ENCODE peak calls at places on chromosomes 4 and X, in nine cellular contexts. One of them, this sample, is unnamed.

GRCh38 chr4:26992657-26993361 is 132.2 kb downstream of the STIM2 start:
- DNase-seq in stimulated activated CD4-positive, alpha-beta T cell treated with anti-CD3 and anti-CD28 coated beads, TNF-alpha, amount 100 ng/mL, for 48 hours: no peak
- DNase-seq in Kasumi-1: peak
- DNase-seq in GM04504: no peak
- DNase-seq in amygdala: no peak
- DNase-seq in bronchial epithelial cell: peak
- DNase-seq in T-helper 2 cell: no peak
- DNase-seq in stomach: no peak
- DNase-seq in caudate nucleus: no peak
- DNase-seq in this sample: peak

GRCh38 chr4:48047421-48047844 is 30.9 kb downstream of the NIPAL1 start:
- DNase-seq in GM04504: no peak
- DNase-seq in T-helper 2 cell: no peak
- DNase-seq in Kasumi-1: peak
- DNase-seq in stimulated activated CD4-positive, alpha-beta T cell treated with anti-CD3 and anti-CD28 coated beads, TNF-alpha, amount 100 ng/mL, for 48 hours: peak
- DNase-seq in caudate nucleus: no peak
- DNase-seq in amygdala: no peak
- DNase-seq in bronchial epithelial cell: no peak
- DNase-seq in stomach: peak
- DNase-seq in this sample: no peak

GRCh38 chr4:177251237-177251636 is 58.4 kb upstream of the NEIL3 start:
- DNase-seq in Kasumi-1: no peak
- DNase-seq in GM04504: no peak
- DNase-seq in stimulated activated CD4-positive, alpha-beta T cell treated with anti-CD3 and anti-CD28 coated beads, TNF-alpha, amount 100 ng/mL, for 48 hours: no peak
- DNase-seq in bronchial epithelial cell: no peak
- DNase-seq in T-helper 2 cell: no peak
- DNase-seq in stomach: no peak
- DNase-seq in amygdala: no peak
- DNase-seq in caudate nucleus: no peak
- DNase-seq in this sample: no peak

GRCh38 chr4:140423106-140423505 is 4.3 kb downstream of the CLGN start:
- DNase-seq in stomach: no peak
- DNase-seq in stimulated activated CD4-positive, alpha-beta T cell treated with anti-CD3 and anti-CD28 coated beads, TNF-alpha, amount 100 ng/mL, for 48 hours: no peak
- DNase-seq in GM04504: no peak
- DNase-seq in Kasumi-1: no peak
- DNase-seq in bronchial epithelial cell: peak
- DNase-seq in amygdala: no peak
- DNase-seq in T-helper 2 cell: no peak
- DNase-seq in caudate nucleus: no peak
- DNase-seq in this sample: peak

GRCh38 chr4:11223261-11223660 is 205.4 kb downstream of the HS3ST1 start:
- DNase-seq in T-helper 2 cell: no peak
- DNase-seq in stimulated activated CD4-positive, alpha-beta T cell treated with anti-CD3 and anti-CD28 coated beads, TNF-alpha, amount 100 ng/mL, for 48 hours: no peak
- DNase-seq in Kasumi-1: no peak
- DNase-seq in caudate nucleus: no peak
- DNase-seq in GM04504: no peak
- DNase-seq in bronchial epithelial cell: no peak
- DNase-seq in amygdala: no peak
- DNase-seq in stomach: no peak
- DNase-seq in this sample: peak

GRCh38 chr4:38822748-38823303 is 18.2 kb upstream of the TLR1 start:
- DNase-seq in caudate nucleus: no peak
- DNase-seq in amygdala: no peak
- DNase-seq in stomach: no peak
- DNase-seq in Kasumi-1: no peak
- DNase-seq in T-helper 2 cell: no peak
- DNase-seq in GM04504: no peak
- DNase-seq in stimulated activated CD4-positive, alpha-beta T cell treated with anti-CD3 and anti-CD28 coated beads, TNF-alpha, amount 100 ng/mL, for 48 hours: no peak
- DNase-seq in bronchial epithelial cell: no peak
- DNase-seq in this sample: no peak

GRCh38 chrX:42459735-42460134 is 318.2 kb downstream of the PPP1R2C start:
- DNase-seq in stimulated activated CD4-positive, alpha-beta T cell treated with anti-CD3 and anti-CD28 coated beads, TNF-alpha, amount 100 ng/mL, for 48 hours: no peak
- DNase-seq in stomach: no peak
- DNase-seq in amygdala: no peak
- DNase-seq in GM04504: no peak
- DNase-seq in Kasumi-1: no peak
- DNase-seq in T-helper 2 cell: no peak
- DNase-seq in caudate nucleus: no peak
- DNase-seq in bronchial epithelial cell: no peak
- DNase-seq in this sample: no peak

GRCh38 chr4:144757969-144758368 is 112.0 kb downstream of the HHIP start:
- DNase-seq in caudate nucleus: no peak
- DNase-seq in stomach: no peak
- DNase-seq in amygdala: no peak
- DNase-seq in T-helper 2 cell: no peak
- DNase-seq in GM04504: no peak
- DNase-seq in bronchial epithelial cell: peak
- DNase-seq in Kasumi-1: no peak
- DNase-seq in stimulated activated CD4-positive, alpha-beta T cell treated with anti-CD3 and anti-CD28 coated beads, TNF-alpha, amount 100 ng/mL, for 48 hours: no peak
- DNase-seq in this sample: no peak

GRCh38 chrX:56564921-56565861 is 1.8 kb downstream of the UBQLN2 start:
- DNase-seq in stomach: no peak
- DNase-seq in Kasumi-1: no peak
- DNase-seq in caudate nucleus: no peak
- DNase-seq in amygdala: no peak
- DNase-seq in GM04504: no peak
- DNase-seq in T-helper 2 cell: no peak
- DNase-seq in stimulated activated CD4-positive, alpha-beta T cell treated with anti-CD3 and anti-CD28 coated beads, TNF-alpha, amount 100 ng/mL, for 48 hours: no peak
- DNase-seq in bronchial epithelial cell: no peak
- DNase-seq in this sample: no peak

GRCh38 chrX:107146670-107147069 is 28.0 kb upstream of the RBM41 start:
- DNase-seq in caudate nucleus: no peak
- DNase-seq in GM04504: no peak
- DNase-seq in amygdala: no peak
- DNase-seq in Kasumi-1: no peak
- DNase-seq in stimulated activated CD4-positive, alpha-beta T cell treated with anti-CD3 and anti-CD28 coated beads, TNF-alpha, amount 100 ng/mL, for 48 hours: no peak
- DNase-seq in bronchial epithelial cell: peak
- DNase-seq in T-helper 2 cell: no peak
- DNase-seq in stomach: no peak
- DNase-seq in this sample: no peak

GRCh38 chr4:148057425-148058020 is 325.6 kb downstream of the ARHGAP10 start:
- DNase-seq in stomach: no peak
- DNase-seq in bronchial epithelial cell: no peak
- DNase-seq in amygdala: no peak
- DNase-seq in caudate nucleus: no peak
- DNase-seq in GM04504: no peak
- DNase-seq in Kasumi-1: no peak
- DNase-seq in T-helper 2 cell: no peak
- DNase-seq in stimulated activated CD4-positive, alpha-beta T cell treated with anti-CD3 and anti-CD28 coated beads, TNF-alpha, amount 100 ng/mL, for 48 hours: no peak
- DNase-seq in this sample: no peak

GRCh38 chr4:155232432-155232831 is 24.0 kb downstream of the NPY2R start:
- DNase-seq in stimulated activated CD4-positive, alpha-beta T cell treated with anti-CD3 and anti-CD28 coated beads, TNF-alpha, amount 100 ng/mL, for 48 hours: no peak
- DNase-seq in T-helper 2 cell: no peak
- DNase-seq in amygdala: no peak
- DNase-seq in stomach: no peak
- DNase-seq in caudate nucleus: no peak
- DNase-seq in Kasumi-1: no peak
- DNase-seq in bronchial epithelial cell: no peak
- DNase-seq in GM04504: no peak
- DNase-seq in this sample: no peak

GRCh38 chr4:152936446-152937279 is 540 bp downstream of the FHDC1 start:
- DNase-seq in stomach: peak
- DNase-seq in stimulated activated CD4-positive, alpha-beta T cell treated with anti-CD3 and anti-CD28 coated beads, TNF-alpha, amount 100 ng/mL, for 48 hours: no peak
- DNase-seq in T-helper 2 cell: no peak
- DNase-seq in GM04504: peak
- DNase-seq in Kasumi-1: peak
- DNase-seq in bronchial epithelial cell: no peak
- DNase-seq in amygdala: no peak
- DNase-seq in caudate nucleus: no peak
- DNase-seq in this sample: no peak

GRCh38 chr4:157128395-157128794 is 52.4 kb downstream of the GLRB start:
- DNase-seq in bronchial epithelial cell: peak
- DNase-seq in GM04504: peak
- DNase-seq in caudate nucleus: no peak
- DNase-seq in T-helper 2 cell: no peak
- DNase-seq in stimulated activated CD4-positive, alpha-beta T cell treated with anti-CD3 and anti-CD28 coated beads, TNF-alpha, amount 100 ng/mL, for 48 hours: no peak
- DNase-seq in stomach: no peak
- DNase-seq in amygdala: no peak
- DNase-seq in Kasumi-1: peak
- DNase-seq in this sample: peak

GRCh38 chr4:6641164-6641970 is 882 bp downstream of the MRFAP1 start:
- DNase-seq in stimulated activated CD4-positive, alpha-beta T cell treated with anti-CD3 and anti-CD28 coated beads, TNF-alpha, amount 100 ng/mL, for 48 hours: peak
- DNase-seq in Kasumi-1: no peak
- DNase-seq in caudate nucleus: no peak
- DNase-seq in GM04504: peak
- DNase-seq in bronchial epithelial cell: peak
- DNase-seq in stomach: peak
- DNase-seq in amygdala: no peak
- DNase-seq in T-helper 2 cell: no peak
- DNase-seq in this sample: peak